ENCODE peak calls at places on chromosomes 11 and 22, in six cellular contexts. L is GM23338, N is OCI-LY7, Q is PC-3, Y is GM23248, Z is hepatocyte. K is an unnamed sample.
A peak's percentile ranks its signal among the peaks of the same experiment; 100 is the strongest.

GRCh38 chr22:30253205-30253852 is 6.8 kb upstream of the LIF start:
- DNase-seq in Q (peak; percentile 83), N (no peak), L (no peak), Y (peak; percentile 37), Z (peak; percentile 77), K (no peak)

GRCh38 chr11:70326365-70326803 is 55.9 kb downstream of the PPFIA1 start:
- DNase-seq in Y (peak; percentile 83), Q (no peak), Z (peak; percentile 21), N (no peak), L (no peak), K (no peak)

GRCh38 chr22:46036558-46037408 is 59.8 kb upstream of the WNT7B start:
- DNase-seq in Y (peak; percentile 44), Z (peak; percentile 67), N (peak; percentile 85), L (peak; percentile 74), Q (peak; percentile 57), K (peak; percentile 61)

GRCh38 chr11:65498977-65499712 is at the start of gene MALAT1:
- DNase-seq in Y (peak; percentile 97), L (peak; percentile 98), Q (peak; percentile 96), N (peak; percentile 97), Z (peak; percentile 95), K (peak; percentile 97)

GRCh38 chr22:49590851-49591445 is 236.7 kb downstream of the BRD1 start:
- DNase-seq in N (no peak), L (no peak), Y (no peak), Z (no peak), Q (no peak), K (no peak)

GRCh38 chr11:113488931-113489351 is 13.7 kb upstream of the DRD2 start:
- DNase-seq in N (no peak), Y (peak; percentile 53), Q (peak; percentile 87), Z (no peak), L (no peak), K (no peak)

GRCh38 chr11:11155962-11156815 is 196.9 kb downstream of the CSNK2A3 start:
- DNase-seq in Q (peak; percentile 33), N (peak; percentile 23), Y (no peak), Z (no peak), L (peak; percentile 79), K (peak; percentile 56)

GRCh38 chr11:47433991-47434786 is 8.0 kb upstream of the PSMC3 start:
- DNase-seq in Q (no peak), Z (no peak), L (no peak), N (no peak), Y (peak; percentile 96), K (no peak)

GRCh38 chr11:125297346-125297910 is 132.9 kb downstream of the PKNOX2 start:
- DNase-seq in Z (no peak), N (no peak), Q (no peak), L (no peak), Y (no peak), K (no peak)

GRCh38 chr11:73397468-73398131 is 21.4 kb downstream of the RELT start:
- DNase-seq in L (no peak), Z (no peak), Y (no peak), N (no peak), Q (no peak), K (no peak)

GRCh38 chr22:42547562-42547961 is 6.2 kb upstream of the SERHL2 start:
- DNase-seq in Z (no peak), L (no peak), Q (no peak), N (no peak), Y (no peak), K (no peak)

GRCh38 chr11:2691991-2692841 is 7.6 kb downstream of the KCNQ1OT1 start:
- DNase-seq in L (peak; percentile 67), Y (no peak), N (peak; percentile 45), Z (no peak), Q (peak; percentile 43), K (peak; percentile 61)
- H3K79me2 ChIP-seq in L (peaks cover 85% of the 10 kb centered on the region), Y (peaks cover 100% of the 10 kb centered on the region), N (no peaks in the 10 kb centered on the region), Z (peaks cover 100% of the 10 kb centered on the region), Q (peaks cover 100% of the 10 kb centered on the region), K (peaks cover 16% of the 10 kb centered on the region)

DNA sequence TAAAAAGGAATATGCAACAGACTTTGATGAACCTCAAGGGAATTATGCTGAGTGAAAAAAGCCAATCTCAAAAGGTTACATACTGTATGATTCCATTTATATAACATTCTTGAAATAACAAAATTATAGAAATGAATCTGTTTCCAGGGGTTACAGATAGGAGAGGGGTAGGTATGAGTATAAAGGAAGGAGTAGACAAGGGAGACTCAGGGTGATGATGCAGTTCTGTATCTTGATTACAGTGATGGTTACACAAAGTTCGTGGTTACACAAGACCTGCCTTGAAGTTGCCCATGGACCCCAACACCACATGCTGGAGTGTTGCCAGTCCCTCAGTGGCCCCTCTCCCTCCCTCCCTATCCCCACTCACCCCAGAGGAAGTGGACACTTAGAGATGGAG is 20.3 kb downstream of the STK33 start:
- DNase-seq in Z (no peak), N (no peak), L (no peak), Q (no peak), Y (no peak), K (no peak)
- TF ChIP-seq EZH2phosphoT487 in Z (no peak), N (no peak), L (no peak), Q (no peak), Y (no peak), K (no peak)

GRCh38 chr11:34905666-34906065 is 10.5 kb downstream of the APIP start:
- DNase-seq in Q (no peak), Y (no peak), Z (no peak), N (no peak), L (no peak), K (no peak)
- H3K79me2 ChIP-seq in Q (peaks cover 19% of the 10 kb centered on the region), Y (peaks cover 66% of the 10 kb centered on the region), Z (peaks cover 30% of the 10 kb centered on the region), N (peaks cover 4% of the 10 kb centered on the region), L (peaks cover 56% of the 10 kb centered on the region), K (peaks cover 4% of the 10 kb centered on the region)

DNA sequence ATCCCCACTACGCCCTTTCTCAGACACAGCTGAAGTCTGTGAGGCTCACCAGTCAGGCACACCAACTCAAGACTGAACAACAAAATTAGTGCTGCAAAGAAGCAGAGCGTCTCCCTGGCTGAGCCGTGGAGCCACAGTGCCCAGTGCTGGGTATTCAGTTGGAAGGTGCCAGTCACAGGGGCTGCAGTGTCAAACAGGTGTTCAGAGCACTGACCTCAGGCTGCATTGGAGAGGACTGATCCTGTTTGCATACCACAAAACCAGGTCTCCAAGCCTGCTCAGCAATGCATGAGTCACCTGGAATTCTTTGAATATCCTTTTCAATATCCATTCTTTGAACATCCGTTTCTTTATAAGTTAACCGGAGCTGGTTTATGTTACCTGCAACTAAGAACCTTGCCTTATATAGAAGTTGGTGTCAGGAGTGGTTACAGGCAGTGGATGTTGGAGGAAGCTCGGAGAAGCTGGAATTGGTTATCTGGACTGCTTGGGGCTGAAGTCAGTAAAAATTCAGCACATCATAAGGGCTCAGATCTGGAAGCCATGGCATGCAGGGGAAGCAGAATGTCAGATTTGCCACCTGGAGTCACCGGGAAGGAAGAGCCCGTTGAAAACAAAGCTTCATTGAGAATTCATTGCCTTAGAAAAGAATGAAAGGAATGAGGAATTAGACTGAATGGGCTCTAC is 30.3 kb downstream of the PDGFB start:
- DNase-seq in Z (no peak), Y (peak; percentile 42), Q (peak; percentile 94), L (peak; percentile 96), N (no peak), K (peak; percentile 77)
- TF ChIP-seq EZH2phosphoT487 in Z (no peak), Y (no peak), Q (no peak), L (no peak), N (no peak), K (no peak)

GRCh38 chr22:17774206-17774927 is at the start of gene BID:
- DNase-seq in Z (peak; percentile 63), Q (peak; percentile 16), Y (peak; percentile 71), L (peak; percentile 40), N (peak; percentile 81), K (peak; percentile 66)
- H3K79me2 ChIP-seq in Z (peaks cover 32% of the 10 kb centered on the region), Q (peaks cover 36% of the 10 kb centered on the region), Y (peaks cover 12% of the 10 kb centered on the region), L (peaks cover 38% of the 10 kb centered on the region), N (peaks cover 56% of the 10 kb centered on the region), K (peaks cover 8% of the 10 kb centered on the region)

GRCh38 chr11:330307-330693 is 9.6 kb upstream of the IFITM3 start:
- DNase-seq in N (peak; percentile 72), Z (no peak), Q (no peak), L (no peak), Y (no peak), K (no peak)
- TF ChIP-seq EZH2phosphoT487 in N (no peak), Z (no peak), Q (no peak), L (no peak), Y (no peak), K (no peak)

GRCh38 chr22:35346596-35347220 is 34.2 kb upstream of the HMOX1 start:
- DNase-seq in N (no peak), L (no peak), Y (no peak), Z (no peak), Q (no peak), K (no peak)
- H3K79me2 ChIP-seq in N (no peaks in the 10 kb centered on the region), L (no peaks in the 10 kb centered on the region), Y (no peaks in the 10 kb centered on the region), Z (no peaks in the 10 kb centered on the region), Q (no peaks in the 10 kb centered on the region), K (no peaks in the 10 kb centered on the region)

DNA sequence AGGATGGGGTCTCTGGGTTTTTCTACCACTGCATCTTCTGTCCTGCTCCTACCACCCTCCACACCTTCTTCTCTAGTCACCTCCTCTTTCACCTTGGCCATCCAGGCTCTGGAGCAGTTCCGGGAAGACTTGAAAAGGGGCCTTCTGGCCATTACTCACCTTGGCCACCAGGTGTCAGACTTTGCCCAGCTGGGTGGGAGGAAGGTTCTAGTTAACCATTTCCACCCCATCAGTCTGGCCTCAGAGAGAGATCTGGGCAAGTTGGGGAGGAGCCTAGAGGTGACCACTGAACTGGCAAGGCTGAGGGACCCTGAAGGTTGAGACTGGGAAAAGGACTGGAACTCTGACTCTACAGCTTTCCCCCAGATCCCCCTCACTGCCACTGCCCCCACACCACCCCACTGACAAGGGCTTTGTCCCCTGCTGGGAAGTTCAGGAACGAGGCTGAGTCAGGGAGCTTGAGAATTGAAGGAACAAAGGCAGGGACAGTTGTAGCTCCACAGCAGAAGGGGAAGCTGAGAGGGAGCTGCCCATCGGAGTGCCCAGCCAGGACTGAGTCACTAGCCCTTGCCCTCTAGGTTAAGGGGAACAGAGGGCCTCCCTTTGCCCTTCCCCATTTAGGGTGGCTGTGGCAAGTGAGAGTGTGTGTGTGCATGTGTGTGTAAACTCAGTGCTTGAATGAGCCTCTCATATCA is 3.7 kb upstream of the POLD4 start:
- DNase-seq in L (peak; percentile 94), Y (peak; percentile 85), Z (peak; percentile 88), N (peak; percentile 89), Q (peak; percentile 90), K (peak; percentile 90)
- TF ChIP-seq EZH2phosphoT487 in L (no peak), Y (no peak), Z (no peak), N (no peak), Q (no peak), K (no peak)

DNA sequence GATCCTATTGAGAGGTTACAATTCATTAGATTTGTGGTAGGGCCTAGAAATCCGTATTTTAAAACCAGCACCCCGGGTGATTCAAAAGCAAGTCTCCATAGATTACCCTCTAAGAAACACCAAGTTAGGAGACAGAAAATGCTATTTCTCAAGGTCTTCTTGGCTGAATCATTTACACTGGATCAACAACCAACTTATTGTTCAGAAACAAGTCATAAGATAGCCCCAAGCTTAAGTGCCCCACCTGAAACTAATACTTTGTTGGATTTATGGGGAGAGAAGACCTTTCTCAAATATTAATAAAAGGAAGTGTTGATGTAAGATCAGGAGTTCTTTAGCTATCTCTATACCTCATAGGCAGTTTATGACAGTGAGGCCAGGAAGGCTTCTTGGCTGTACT is 345.2 kb downstream of the LARGE1 start:
- DNase-seq in Y (no peak), N (no peak), Q (no peak), Z (no peak), L (no peak), K (no peak)
- H3K79me2 ChIP-seq in Y (no peaks in the 10 kb centered on the region), N (no peaks in the 10 kb centered on the region), Q (no peaks in the 10 kb centered on the region), Z (peaks cover 18% of the 10 kb centered on the region), L (peaks cover 16% of the 10 kb centered on the region), K (no peaks in the 10 kb centered on the region)